ENCODE peak calls at places on chromosome 3, in ten cellular contexts. K is PC-3, P is HCT116, O is mesenchymal stem cell, C is neural progenitor cell, Q is K562, Y is HepG2, I is adipocyte, X is neuronal stem cell, F is fibroblast of lung. R is an unnamed sample.

GRCh38 chr3:31981206-31982181 is at the start of the genes OSBPL10 and ZNF860:
- DNase-seq in C (peak), Q (peak), O (peak), Y (peak), F (peak), P (peak), X (no peak), K (peak), I (peak), R (no peak)

GRCh38 chr3:78665776-78666457 is 1101.9 kb downstream of the ROBO1 start:
- DNase-seq in I (peak), O (no peak), X (no peak), F (no peak), Q (no peak), P (no peak), K (no peak), C (no peak), Y (no peak), R (no peak)

GRCh38 chr3:133268772-133269171 is 131.1 kb upstream of the BFSP2 start:
- DNase-seq in I (no peak), C (no peak), Y (no peak), O (no peak), F (no peak), X (no peak), P (no peak), Q (no peak), K (no peak), R (no peak)

GRCh38 chr3:88936837-88937236 is 170.6 kb upstream of the EPHA3 start:
- DNase-seq in F (no peak), K (no peak), Q (no peak), X (no peak), Y (no peak), C (no peak), P (no peak), I (no peak), O (no peak), R (no peak)

GRCh38 chr3:122481390-122481789 is 33.3 kb downstream of the KPNA1 start:
- DNase-seq in P (no peak), F (no peak), Y (no peak), Q (no peak), I (no peak), O (no peak), C (no peak), K (no peak), X (no peak), R (no peak)

GRCh38 chr3:123758081-123758564 is 126.0 kb downstream of the MYLK start:
- DNase-seq in P (no peak), O (peak), F (peak), K (peak), X (peak), C (peak), Y (peak), Q (no peak), I (peak), R (peak)

GRCh38 chr3:119308355-119308754 is 14.2 kb downstream of the ARHGAP31 start:
- DNase-seq in C (no peak), Q (no peak), Y (no peak), I (no peak), K (no peak), O (no peak), F (no peak), P (no peak), X (no peak), R (no peak)

GRCh38 chr3:52205727-52206372 is 7.9 kb downstream of the ALAS1 start:
- DNase-seq in K (peak), X (no peak), P (no peak), Y (no peak), O (no peak), I (no peak), F (no peak), C (no peak), Q (no peak), R (no peak)

GRCh38 chr3:143208976-143209714 is 89.6 kb downstream of the CHST2 start:
- DNase-seq in Y (no peak), Q (no peak), I (no peak), C (no peak), K (no peak), O (no peak), X (no peak), F (no peak), P (no peak), R (no peak)

GRCh38 chr3:74537164-74537563 is 77.3 kb downstream of the CNTN3 start:
- DNase-seq in P (no peak), F (peak), Q (no peak), C (no peak), K (no peak), I (no peak), Y (no peak), O (no peak), X (no peak), R (no peak)

GRCh38 chr3:46947981-46948791 is 28.4 kb downstream of the CCDC12 start:
- DNase-seq in C (no peak), Q (peak), P (peak), X (no peak), O (peak), Y (peak), I (no peak), F (peak), K (peak), R (no peak)

GRCh38 chr3:133527306-133527705 is 46.2 kb upstream of the CDV3 start:
- DNase-seq in X (no peak), P (no peak), C (no peak), Y (no peak), Q (no peak), K (peak), F (peak), O (no peak), I (no peak), R (no peak)

GRCh38 chr3:51243919-51244318 is 141.2 kb upstream of the MANF start:
- DNase-seq in Y (no peak), C (no peak), K (no peak), F (no peak), O (no peak), Q (no peak), I (no peak), P (no peak), X (no peak), R (no peak)

GRCh38 chr3:185519021-185519420 is 20.2 kb upstream of the TMEM41A start:
- DNase-seq in X (no peak), K (no peak), Y (peak), Q (no peak), O (no peak), C (no peak), I (no peak), F (no peak), P (no peak), R (no peak)

GRCh38 chr3:52345521-52346110 is 29.5 kb downstream of the DNAH1 start:
- DNase-seq in C (no peak), P (no peak), F (peak), K (peak), O (no peak), X (no peak), Y (no peak), I (peak), Q (no peak), R (no peak)

GRCh38 chr3:18344306-18345014 is 80.7 kb downstream of the SATB1 start:
- DNase-seq in P (no peak), Y (no peak), Q (no peak), K (no peak), O (no peak), C (no peak), X (no peak), F (no peak), I (no peak), R (no peak)

GRCh38 chr3:99635348-99635747 is 3.0 kb upstream of the COL8A1 start:
- DNase-seq in Y (no peak), F (no peak), X (no peak), I (no peak), Q (no peak), P (no peak), K (no peak), O (no peak), C (no peak), R (no peak)

GRCh38 chr3:113495035-113495434 is 19.9 kb downstream of the SPICE1 start:
- DNase-seq in Q (no peak), O (peak), K (peak), F (peak), I (peak), C (peak), Y (peak), P (peak), X (no peak), R (no peak)

DNA sequence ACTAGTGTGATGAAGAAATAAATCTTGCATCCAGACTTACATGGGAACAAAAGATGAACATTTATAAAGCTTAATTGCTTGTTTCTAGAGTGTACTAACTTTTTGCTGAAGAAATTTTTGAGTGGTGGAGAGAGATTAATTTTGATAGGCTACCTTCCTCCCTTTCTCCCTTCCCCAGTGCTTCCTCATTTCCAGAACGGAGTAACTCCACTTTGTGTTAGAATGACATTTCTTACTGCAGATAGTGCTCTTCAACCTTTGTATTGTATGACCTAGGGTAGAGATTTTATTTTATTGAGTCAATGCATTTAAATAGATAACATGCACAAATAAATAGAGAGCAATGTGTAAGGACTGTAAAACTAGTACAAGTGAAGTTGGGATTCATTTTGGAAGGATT is 1.9 kb downstream of the ATP1B3 start:
- DNase-seq in P (no peak), O (peak), Q (no peak), X (no peak), F (no peak), I (peak), Y (no peak), C (no peak), K (no peak), R (no peak)
- H3K9ac ChIP-seq in P (peak), O (peak), Q (peak), X (no peak), F (no peak), I (peak), Y (peak), C (no peak), K (peak), R (peak)

GRCh38 chr3:61577760-61578159 is 16.4 kb downstream of the PTPRG start:
- DNase-seq in F (no peak), Q (no peak), Y (no peak), P (no peak), I (no peak), C (no peak), X (no peak), O (no peak), K (no peak), R (no peak)

GRCh38 chr3:61574854-61575253 is 13.5 kb downstream of the PTPRG start:
- DNase-seq in K (no peak), X (no peak), I (peak), O (peak), C (no peak), P (no peak), Q (no peak), F (peak), Y (no peak), R (no peak)

GRCh38 chr3:61573441-61573840 is 12.1 kb downstream of the PTPRG start:
- DNase-seq in I (no peak), P (no peak), X (no peak), O (no peak), C (no peak), K (no peak), F (peak), Q (no peak), Y (no peak), R (no peak)

GRCh38 chr3:61578667-61579367 is 17.4 kb downstream of the PTPRG start:
- DNase-seq in Y (no peak), I (no peak), K (no peak), Q (no peak), X (no peak), F (no peak), P (no peak), C (peak), O (no peak), R (no peak)

GRCh38 chr3:61575893-61576292 is 14.5 kb downstream of the PTPRG start:
- DNase-seq in P (no peak), Q (no peak), K (no peak), X (no peak), I (no peak), Y (no peak), F (no peak), O (no peak), C (no peak), R (no peak)
- H3K9ac ChIP-seq in P (no peak), Q (no peak), K (no peak), X (no peak), I (peak), Y (no peak), F (no peak), O (peak), C (no peak), R (no peak)

GRCh38 chr3:45942051-45942825 is 1.0 kb upstream of the CXCR6 start:
- DNase-seq in I (no peak), Y (no peak), F (no peak), Q (no peak), K (peak), C (no peak), P (no peak), O (peak), X (no peak), R (no peak)
- H3K9ac ChIP-seq in I (no peak), Y (no peak), F (no peak), Q (no peak), K (no peak), C (no peak), P (no peak), O (no peak), X (peak), R (no peak)

GRCh38 chr3:65786891-65787290 is 251.8 kb downstream of the MAGI1 start:
- DNase-seq in Q (no peak), I (no peak), F (no peak), K (no peak), Y (no peak), P (no peak), X (no peak), C (no peak), O (no peak), R (no peak)

GRCh38 chr3:65785065-65785645 is 253.6 kb downstream of the MAGI1 start:
- DNase-seq in Y (peak), F (peak), C (peak), Q (peak), I (peak), O (peak), X (peak), P (peak), K (peak), R (peak)

GRCh38 chr3:65787340-65787739 is 251.4 kb downstream of the MAGI1 start:
- DNase-seq in F (no peak), X (no peak), C (no peak), I (no peak), K (no peak), P (no peak), Q (no peak), Y (no peak), O (no peak), R (no peak)

GRCh38 chr3:65783117-65783516 is 255.6 kb downstream of the MAGI1 start:
- DNase-seq in X (no peak), P (no peak), I (peak), Q (no peak), C (no peak), F (no peak), K (no peak), O (no peak), Y (no peak), R (no peak)

GRCh38 chr3:65787827-65788226 is 250.9 kb downstream of the MAGI1 start:
- DNase-seq in Y (no peak), P (no peak), O (no peak), F (no peak), K (no peak), I (no peak), X (no peak), C (no peak), Q (no peak), R (no peak)
- H3K9ac ChIP-seq in Y (no peak), P (no peak), O (no peak), F (no peak), K (no peak), I (no peak), X (no peak), C (no peak), Q (no peak), R (no peak)

GRCh38 chr3:58274027-58274614 is 31.9 kb upstream of the RPP14 start:
- DNase-seq in K (no peak), X (no peak), I (peak), O (no peak), F (no peak), P (no peak), Q (no peak), C (no peak), Y (no peak), R (no peak)

GRCh38 chr3:58269356-58269755 is 31.8 kb downstream of the ABHD6 start:
- DNase-seq in O (no peak), P (no peak), Y (no peak), I (no peak), F (no peak), Q (no peak), X (no peak), K (no peak), C (no peak), R (no peak)

GRCh38 chr3:58270485-58270884 is 32.9 kb downstream of the ABHD6 start:
- DNase-seq in O (no peak), P (no peak), Q (no peak), X (no peak), C (no peak), K (no peak), Y (no peak), I (no peak), F (no peak), R (no peak)

GRCh38 chr3:58272891-58273290 is 33.2 kb upstream of the RPP14 start:
- DNase-seq in Q (no peak), F (peak), O (no peak), C (no peak), K (no peak), P (no peak), Y (no peak), I (peak), X (no peak), R (no peak)

GRCh38 chr3:58271901-58272501 is 34.0 kb upstream of the RPP14 start:
- DNase-seq in P (peak), K (peak), X (no peak), I (peak), F (peak), Y (no peak), O (peak), C (no peak), Q (no peak), R (no peak)
- H3K9ac ChIP-seq in P (peak), K (peak), X (no peak), I (peak), F (no peak), Y (no peak), O (peak), C (no peak), Q (no peak), R (no peak)

GRCh38 chr3:65761431-65761830 is 277.3 kb downstream of the MAGI1 start:
- DNase-seq in Q (no peak), X (peak), Y (no peak), F (no peak), I (no peak), O (no peak), P (no peak), C (peak), K (no peak), R (no peak)

GRCh38 chr3:65758438-65758837 is 280.3 kb downstream of the MAGI1 start:
- DNase-seq in I (no peak), F (no peak), O (no peak), P (no peak), Q (no peak), K (no peak), Y (no peak), X (no peak), C (no peak), R (no peak)

GRCh38 chr3:65767551-65767950 is 271.2 kb downstream of the MAGI1 start:
- DNase-seq in K (no peak), Q (no peak), I (no peak), X (no peak), Y (no peak), F (no peak), C (no peak), P (no peak), O (no peak), R (no peak)

GRCh38 chr3:65758871-65759598 is 279.7 kb downstream of the MAGI1 start:
- DNase-seq in K (no peak), Y (no peak), O (peak), X (no peak), I (peak), P (no peak), Q (no peak), F (peak), C (peak), R (no peak)

DNA sequence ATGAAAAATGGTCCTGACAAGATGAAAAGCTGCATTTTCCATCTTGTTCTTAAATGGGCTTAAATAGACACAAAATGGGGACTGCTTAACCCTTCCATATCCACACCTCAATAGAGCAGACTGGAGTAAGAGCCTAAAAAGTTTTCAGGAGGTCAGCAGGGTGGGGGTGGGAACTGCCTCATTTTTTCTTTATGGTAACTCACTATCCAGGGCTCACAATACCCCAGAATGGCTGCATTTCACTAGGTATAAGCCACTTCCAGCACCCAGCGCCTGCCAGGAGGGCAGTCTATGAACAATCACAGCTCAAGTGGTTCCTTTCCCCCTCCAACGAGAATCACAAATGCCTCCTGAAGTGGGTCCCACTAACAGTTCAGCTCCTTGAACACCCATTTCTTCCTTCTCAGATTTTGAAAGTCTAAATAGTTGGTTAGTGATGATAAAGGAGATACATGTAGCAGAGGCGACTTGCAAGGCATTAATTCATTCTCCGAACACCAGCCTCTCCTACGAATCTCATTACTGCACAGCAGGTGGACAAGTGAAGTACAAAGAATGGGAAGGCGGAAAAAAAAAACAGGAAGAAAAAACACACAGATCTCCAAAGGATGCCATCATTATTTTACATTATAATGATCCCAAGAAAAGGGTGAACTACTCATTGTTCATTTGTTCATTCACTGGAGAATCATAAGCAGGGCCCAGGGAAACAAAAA is 276.7 kb downstream of the MAGI1 start:
- DNase-seq in K (no peak), I (no peak), C (peak), Q (no peak), P (no peak), F (no peak), Y (no peak), O (no peak), X (peak), R (no peak)
- H3K9ac ChIP-seq in K (no peak), I (no peak), C (no peak), Q (no peak), P (no peak), F (no peak), Y (no peak), O (no peak), X (no peak), R (no peak)

GRCh38 chr3:12024959-12025570 is 20.9 kb downstream of the SYN2 start:
- DNase-seq in P (no peak), C (peak), F (no peak), Y (no peak), I (no peak), X (no peak), K (no peak), O (no peak), Q (no peak), R (no peak)
- H3K9ac ChIP-seq in P (no peak), C (no peak), F (no peak), Y (no peak), I (no peak), X (no peak), K (no peak), O (no peak), Q (no peak), R (no peak)

DNA sequence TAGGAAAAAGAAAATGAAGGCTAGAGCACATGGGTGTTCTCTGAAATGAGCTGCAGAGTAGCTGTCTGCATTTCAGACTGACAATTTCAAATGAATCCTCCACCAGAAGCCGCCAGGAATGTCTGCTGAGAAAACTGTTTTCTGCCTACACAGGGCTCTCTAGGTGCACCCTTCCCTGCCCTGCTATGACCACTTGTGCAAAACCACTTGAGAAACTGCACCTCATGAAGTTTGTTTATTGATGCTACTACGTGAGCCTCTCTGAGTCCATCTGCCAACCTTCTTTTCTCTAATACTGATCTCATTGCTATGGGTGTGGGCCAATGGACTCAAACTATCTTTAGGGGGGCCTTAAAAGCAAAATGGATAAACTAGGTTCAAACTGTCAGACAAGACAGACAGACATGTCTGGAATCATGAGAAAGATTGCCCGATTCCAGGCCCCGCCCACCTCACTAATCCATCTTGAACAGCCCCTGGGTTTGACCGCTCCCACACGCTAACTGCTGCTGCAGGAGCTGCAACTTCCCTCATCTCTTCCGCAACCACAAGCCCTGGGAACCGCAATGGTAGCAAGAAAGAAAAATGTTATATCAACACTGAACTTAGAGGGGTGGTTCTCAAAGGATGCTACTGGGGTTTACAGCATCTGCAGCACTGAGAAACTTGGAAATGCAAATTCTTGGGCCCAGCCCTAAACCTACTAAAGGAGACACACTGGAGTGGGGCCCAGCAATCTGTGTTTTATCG is 9.0 kb upstream of the CD47 start:
- DNase-seq in X (no peak), F (no peak), K (no peak), P (no peak), Q (peak), C (no peak), Y (no peak), O (peak), I (no peak), R (no peak)
- H3K9ac ChIP-seq in X (no peak), F (no peak), K (no peak), P (no peak), Q (peak), C (no peak), Y (no peak), O (no peak), I (no peak), R (no peak)

R was measured in SK-N-MC.